ENCODE peak calls at places on chromosomes 2 and 18, in five cellular contexts. One of them, this sample, is unnamed.
A peak's percentile ranks its signal among the peaks of the same experiment; 100 is the strongest.

GRCh38 chr2:60867848-60868247 is 13.5 kb upstream of the REL start:
- DNase-seq in sigmoid colon: no peak
- DNase-seq in IMR-90: no peak
- DNase-seq in left ventricle myocardium inferior: no peak
- DNase-seq in HCT116: no peak
- DNase-seq in this sample: no peak

GRCh38 chr2:122391726-122392125 is 636.3 kb downstream of the TSN start:
- DNase-seq in sigmoid colon: no peak
- DNase-seq in IMR-90: no peak
- DNase-seq in left ventricle myocardium inferior: no peak
- DNase-seq in HCT116: no peak
- DNase-seq in this sample: no peak

GRCh38 chr2:98572211-98572610 is 36.1 kb downstream of the COA5 start:
- DNase-seq in sigmoid colon: no peak
- DNase-seq in IMR-90: no peak
- DNase-seq in left ventricle myocardium inferior: no peak
- DNase-seq in HCT116: no peak
- DNase-seq in this sample: no peak

GRCh38 chr2:8753609-8754008 is 71.8 kb downstream of the ID2 start:
- DNase-seq in sigmoid colon: no peak
- DNase-seq in IMR-90: no peak
- DNase-seq in left ventricle myocardium inferior: no peak
- DNase-seq in HCT116: no peak
- DNase-seq in this sample: no peak

GRCh38 chr2:182870227-182870626 is 3.8 kb upstream of the FRZB start:
- DNase-seq in sigmoid colon: no peak
- DNase-seq in IMR-90: no peak
- DNase-seq in left ventricle myocardium inferior: no peak
- DNase-seq in HCT116: peak; percentile 16
- DNase-seq in this sample: no peak

GRCh38 chr2:216259081-216259480 is 113.2 kb downstream of the MARCHF4 start:
- DNase-seq in sigmoid colon: no peak
- DNase-seq in IMR-90: no peak
- DNase-seq in left ventricle myocardium inferior: no peak
- DNase-seq in HCT116: no peak
- DNase-seq in this sample: no peak

GRCh38 chr2:12514168-12514567 is 202.6 kb upstream of the TRIB2 start:
- DNase-seq in sigmoid colon: no peak
- DNase-seq in IMR-90: no peak
- DNase-seq in left ventricle myocardium inferior: no peak
- DNase-seq in HCT116: no peak
- DNase-seq in this sample: no peak

GRCh38 chr18:65415167-65415566 is 335.6 kb upstream of the CDH7 start:
- DNase-seq in sigmoid colon: no peak
- DNase-seq in IMR-90: no peak
- DNase-seq in left ventricle myocardium inferior: no peak
- DNase-seq in HCT116: no peak
- DNase-seq in this sample: no peak

GRCh38 chr18:2872095-2872494 is 25.3 kb downstream of the EMILIN2 start:
- DNase-seq in sigmoid colon: no peak
- DNase-seq in IMR-90: no peak
- DNase-seq in left ventricle myocardium inferior: no peak
- DNase-seq in HCT116: no peak
- DNase-seq in this sample: no peak

GRCh38 chr2:13654416-13654815 is 937.7 kb downstream of the TRIB2 start:
- DNase-seq in sigmoid colon: no peak
- DNase-seq in IMR-90: no peak
- DNase-seq in left ventricle myocardium inferior: no peak
- DNase-seq in HCT116: no peak
- DNase-seq in this sample: no peak

GRCh38 chr2:108633379-108633778 is 85.9 kb upstream of the RANBP2 start:
- DNase-seq in sigmoid colon: no peak
- DNase-seq in IMR-90: no peak
- DNase-seq in left ventricle myocardium inferior: no peak
- DNase-seq in HCT116: no peak
- DNase-seq in this sample: peak; percentile 68

GRCh38 chr2:233331536-233331935 is 22.8 kb upstream of the DGKD start:
- DNase-seq in sigmoid colon: peak; percentile 84
- DNase-seq in IMR-90: no peak
- DNase-seq in left ventricle myocardium inferior: peak; percentile 55
- DNase-seq in HCT116: no peak
- DNase-seq in this sample: no peak

GRCh38 chr2:60992985-60993392 is 24.5 kb upstream of the PEX13 start:
- DNase-seq in sigmoid colon: no peak
- DNase-seq in IMR-90: no peak
- DNase-seq in left ventricle myocardium inferior: no peak
- DNase-seq in HCT116: no peak
- DNase-seq in this sample: no peak

GRCh38 chr2:24490674-24491625 is at the start of gene NCOA1:
- DNase-seq in sigmoid colon: peak; percentile 95
- DNase-seq in IMR-90: peak; percentile 85
- DNase-seq in left ventricle myocardium inferior: peak; percentile 91
- DNase-seq in HCT116: peak; percentile 75
- DNase-seq in this sample: peak; percentile 88

GRCh38 chr18:3262234-3263171 is 570 bp downstream of the MYL12B start:
- DNase-seq in sigmoid colon: no peak
- DNase-seq in IMR-90: no peak
- DNase-seq in left ventricle myocardium inferior: no peak
- DNase-seq in HCT116: no peak
- DNase-seq in this sample: peak; percentile 46

GRCh38 chr2:219358170-219359075 is 25.9 kb upstream of the RESP18 start:
- DNase-seq in sigmoid colon: no peak
- DNase-seq in IMR-90: no peak
- DNase-seq in left ventricle myocardium inferior: no peak
- DNase-seq in HCT116: no peak
- DNase-seq in this sample: no peak

GRCh38 chr18:3088444-3088843 is 75.5 kb upstream of the LPIN2 start:
- DNase-seq in sigmoid colon: no peak
- DNase-seq in IMR-90: no peak
- DNase-seq in left ventricle myocardium inferior: no peak
- DNase-seq in HCT116: no peak
- DNase-seq in this sample: no peak

GRCh38 chr2:64652231-64653173 is 1.2 kb downstream of the SERTAD2 start:
- DNase-seq in sigmoid colon: peak; percentile 83
- DNase-seq in IMR-90: peak; percentile 60
- DNase-seq in left ventricle myocardium inferior: no peak
- DNase-seq in HCT116: no peak
- DNase-seq in this sample: peak; percentile 72

GRCh38 chr2:72134997-72135800 is 12.5 kb downstream of the CYP26B1 start:
- DNase-seq in sigmoid colon: peak; percentile 53
- DNase-seq in IMR-90: no peak
- DNase-seq in left ventricle myocardium inferior: peak; percentile 8
- DNase-seq in HCT116: no peak
- DNase-seq in this sample: no peak

GRCh38 chr2:28393115-28393836 is 618 bp downstream of the FOSL2 start:
- DNase-seq in sigmoid colon: peak; percentile 84
- DNase-seq in IMR-90: peak; percentile 68
- DNase-seq in left ventricle myocardium inferior: peak; percentile 79
- DNase-seq in HCT116: no peak
- DNase-seq in this sample: no peak

GRCh38 chr2:14018620-14019019 is 613.9 kb upstream of the LRATD1 start:
- DNase-seq in sigmoid colon: no peak
- DNase-seq in IMR-90: no peak
- DNase-seq in left ventricle myocardium inferior: no peak
- DNase-seq in HCT116: no peak
- DNase-seq in this sample: no peak

GRCh38 chr2:29226808-29227207 is 111.6 kb downstream of the CLIP4 start:
- DNase-seq in sigmoid colon: peak; percentile 42
- DNase-seq in IMR-90: no peak
- DNase-seq in left ventricle myocardium inferior: no peak
- DNase-seq in HCT116: no peak
- DNase-seq in this sample: no peak

GRCh38 chr18:32362484-32362883 is 108.2 kb downstream of the GAREM1 start:
- DNase-seq in sigmoid colon: no peak
- DNase-seq in IMR-90: peak; percentile 28
- DNase-seq in left ventricle myocardium inferior: no peak
- DNase-seq in HCT116: no peak
- DNase-seq in this sample: no peak

GRCh38 chr18:74804677-74805076 is 207.0 kb downstream of the ZNF407 start:
- DNase-seq in sigmoid colon: no peak
- DNase-seq in IMR-90: no peak
- DNase-seq in left ventricle myocardium inferior: no peak
- DNase-seq in HCT116: no peak
- DNase-seq in this sample: no peak

GRCh38 chr2:26770986-26771586 is 7.0 kb downstream of the SLC35F6 start:
- DNase-seq in sigmoid colon: peak; percentile 94
- DNase-seq in IMR-90: peak; percentile 90
- DNase-seq in left ventricle myocardium inferior: peak; percentile 82
- DNase-seq in HCT116: no peak
- DNase-seq in this sample: peak; percentile 85

GRCh38 chr2:170409164-170409535 is 231.2 kb downstream of the MYO3B start:
- DNase-seq in sigmoid colon: peak; percentile 84
- DNase-seq in IMR-90: peak; percentile 61
- DNase-seq in left ventricle myocardium inferior: peak; percentile 50
- DNase-seq in HCT116: peak; percentile 68
- DNase-seq in this sample: peak; percentile 75

GRCh38 chr2:240725266-240726060 is 33.8 kb downstream of the AQP12A start:
- DNase-seq in sigmoid colon: no peak
- DNase-seq in IMR-90: no peak
- DNase-seq in left ventricle myocardium inferior: no peak
- DNase-seq in HCT116: no peak
- DNase-seq in this sample: no peak

GRCh38 chr18:80145191-80145799 is 36.2 kb downstream of the ADNP2 start:
- DNase-seq in sigmoid colon: no peak
- DNase-seq in IMR-90: peak; percentile 52
- DNase-seq in left ventricle myocardium inferior: no peak
- DNase-seq in HCT116: no peak
- DNase-seq in this sample: no peak

GRCh38 chr2:123993728-123994323 is 31.3 kb upstream of the CNTNAP5 start:
- DNase-seq in sigmoid colon: peak; percentile 64
- DNase-seq in IMR-90: no peak
- DNase-seq in left ventricle myocardium inferior: no peak
- DNase-seq in HCT116: no peak
- DNase-seq in this sample: peak; percentile 14

GRCh38 chr18:35024965-35025364 is 16.2 kb upstream of the MAPRE2 start:
- DNase-seq in sigmoid colon: peak; percentile 96
- DNase-seq in IMR-90: peak; percentile 89
- DNase-seq in left ventricle myocardium inferior: peak; percentile 56
- DNase-seq in HCT116: no peak
- DNase-seq in this sample: peak; percentile 88

GRCh38 chr2:217927601-217928323 is 75.0 kb downstream of the TNS1 start:
- DNase-seq in sigmoid colon: no peak
- DNase-seq in IMR-90: no peak
- DNase-seq in left ventricle myocardium inferior: no peak
- DNase-seq in HCT116: no peak
- DNase-seq in this sample: no peak

GRCh38 chr18:22378672-22379282 is 38.9 kb downstream of the CTAGE1 start:
- DNase-seq in sigmoid colon: no peak
- DNase-seq in IMR-90: peak; percentile 30
- DNase-seq in left ventricle myocardium inferior: no peak
- DNase-seq in HCT116: peak; percentile 39
- DNase-seq in this sample: peak; percentile 18
- TF ChIP-seq CTCF in sigmoid colon: no peak
- TF ChIP-seq CTCF in IMR-90: peak; percentile 37
- TF ChIP-seq CTCF in left ventricle myocardium inferior: peak; percentile 65
- TF ChIP-seq CTCF in HCT116: peak; percentile 12
- TF ChIP-seq CTCF in this sample: peak; percentile 52

GRCh38 chr2:47519604-47520301 is 116.8 kb downstream of the MSH2 start:
- DNase-seq in sigmoid colon: no peak
- DNase-seq in IMR-90: no peak
- DNase-seq in left ventricle myocardium inferior: no peak
- DNase-seq in HCT116: no peak
- DNase-seq in this sample: no peak
- H3K4me3 ChIP-seq in sigmoid colon: no peak overlapping the region
- H3K4me3 ChIP-seq in IMR-90: no peak overlapping the region
- H3K4me3 ChIP-seq in left ventricle myocardium inferior: no peak overlapping the region
- H3K4me3 ChIP-seq in HCT116: no peak overlapping the region
- H3K4me3 ChIP-seq in this sample: no peak overlapping the region

GRCh38 chr2:66582364-66582974 is 147.5 kb downstream of the MEIS1 start:
- DNase-seq in sigmoid colon: peak; percentile 70
- DNase-seq in IMR-90: peak; percentile 44
- DNase-seq in left ventricle myocardium inferior: no peak
- DNase-seq in HCT116: no peak
- DNase-seq in this sample: no peak

GRCh38 chr2:66584011-66584410 is 149.1 kb downstream of the MEIS1 start:
- DNase-seq in sigmoid colon: no peak
- DNase-seq in IMR-90: no peak
- DNase-seq in left ventricle myocardium inferior: no peak
- DNase-seq in HCT116: no peak
- DNase-seq in this sample: no peak

GRCh38 chr2:66582975-66583842 is 148.3 kb downstream of the MEIS1 start:
- DNase-seq in sigmoid colon: peak; percentile 69
- DNase-seq in IMR-90: peak; percentile 55
- DNase-seq in left ventricle myocardium inferior: no peak
- DNase-seq in HCT116: no peak
- DNase-seq in this sample: no peak

GRCh38 chr2:66585616-66586015 is 150.7 kb downstream of the MEIS1 start:
- DNase-seq in sigmoid colon: peak; percentile 69
- DNase-seq in IMR-90: no peak
- DNase-seq in left ventricle myocardium inferior: no peak
- DNase-seq in HCT116: no peak
- DNase-seq in this sample: no peak

GRCh38 chr2:66587216-66587615 is 152.3 kb downstream of the MEIS1 start:
- DNase-seq in sigmoid colon: no peak
- DNase-seq in IMR-90: peak; percentile 56
- DNase-seq in left ventricle myocardium inferior: no peak
- DNase-seq in HCT116: no peak
- DNase-seq in this sample: peak; percentile 53
- TF ChIP-seq CTCF in sigmoid colon: no peak
- TF ChIP-seq CTCF in IMR-90: peak; percentile 28
- TF ChIP-seq CTCF in left ventricle myocardium inferior: peak; percentile 23
- TF ChIP-seq CTCF in HCT116: no peak
- TF ChIP-seq CTCF in this sample: peak; percentile 38

DNA sequence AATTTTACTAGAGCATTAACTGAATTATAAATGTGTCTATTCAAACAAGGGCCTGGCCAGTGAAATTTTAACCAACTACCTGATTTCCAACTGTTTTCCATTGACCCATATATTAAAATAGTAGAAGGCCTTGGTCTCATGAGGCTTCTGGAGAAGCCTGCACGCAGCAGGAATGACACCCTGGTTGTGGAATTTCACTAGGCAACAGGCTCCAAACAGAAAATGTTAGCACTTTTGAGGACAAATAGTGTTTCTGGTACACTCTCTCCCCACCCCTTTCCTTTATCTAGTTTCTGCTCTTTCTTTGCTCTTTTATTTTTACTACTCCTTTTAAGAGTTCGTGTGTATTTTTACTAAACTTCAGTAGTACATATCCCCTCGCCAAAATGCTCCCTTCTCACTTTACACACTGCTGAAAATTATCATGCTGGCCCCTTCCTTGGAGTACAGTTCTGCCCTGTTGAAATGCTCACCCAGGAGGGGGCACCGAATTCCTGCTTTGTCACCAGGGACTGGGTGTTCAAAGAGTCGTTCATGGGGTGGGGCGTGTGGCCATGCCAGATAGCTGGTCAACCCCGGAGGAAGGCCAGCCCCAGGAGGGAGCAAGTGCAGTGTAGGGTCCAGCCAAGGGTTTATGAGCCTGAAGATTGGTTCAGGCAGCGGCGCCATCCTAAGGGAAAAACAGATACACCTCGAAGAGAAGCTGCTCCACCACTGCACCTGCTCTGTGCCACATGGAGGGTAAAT is 22.1 kb upstream of the COL6A3 start:
- DNase-seq in sigmoid colon: no peak
- DNase-seq in IMR-90: peak; percentile 81
- DNase-seq in left ventricle myocardium inferior: no peak
- DNase-seq in HCT116: no peak
- DNase-seq in this sample: peak; percentile 86
- H3K4me3 ChIP-seq in sigmoid colon: no peak overlapping the region
- H3K4me3 ChIP-seq in IMR-90: no peak overlapping the region
- H3K4me3 ChIP-seq in left ventricle myocardium inferior: no peak overlapping the region
- H3K4me3 ChIP-seq in HCT116: no peak overlapping the region
- H3K4me3 ChIP-seq in this sample: no peak overlapping the region